ENCODE peak calls at places on chromosomes 13 and 19, in seven cellular contexts. A is OCI-LY7, X is HCT116, R is PC-3, M is neural progenitor cell, W is GM23338, K is SK-N-SH. J is an unnamed sample. For H3K79me2, the result is how much of the 10 kb centered on the place peaks cover.

GRCh38 chr13:39952244-39953233 is 297.1 kb downstream of the COG6 start:
- DNase-seq in A (peak), X (no peak), R (no peak), M (no peak), W (peak), K (no peak), J (peak)

GRCh38 chr13:95385808-95386207 is 84.6 kb upstream of the ABCC4 start:
- DNase-seq in A (no peak), X (no peak), R (no peak), M (no peak), W (no peak), K (no peak), J (no peak)

GRCh38 chr19:28940751-28941500 is 272.0 kb downstream of the UQCRFS1 start:
- DNase-seq in A (no peak), X (no peak), R (no peak), M (no peak), W (no peak), K (no peak), J (no peak)

GRCh38 chr19:17775245-17775927 is 19.6 kb upstream of the B3GNT3 start:
- DNase-seq in A (peak), X (no peak), R (peak), M (peak), W (peak), K (peak), J (peak)

GRCh38 chr13:97369269-97369893 is 64.6 kb upstream of the RAP2A start:
- DNase-seq in A (no peak), X (no peak), R (no peak), M (no peak), W (no peak), K (no peak), J (no peak)

GRCh38 chr13:21984156-21984555 is 313.3 kb downstream of the FGF9 start:
- DNase-seq in A (no peak), X (no peak), R (no peak), M (no peak), W (no peak), K (no peak), J (no peak)

GRCh38 chr19:49364083-49364687 is 508 bp downstream of the DKKL1 start:
- DNase-seq in A (no peak), X (no peak), R (no peak), M (no peak), W (no peak), K (no peak), J (no peak)

GRCh38 chr19:52957591-52957990 is 5.1 kb downstream of the ZNF816 start:
- DNase-seq in A (no peak), X (no peak), R (no peak), M (no peak), W (no peak), K (no peak), J (no peak)

GRCh38 chr19:7565332-7565731 is 29.8 kb downstream of the PNPLA6 start:
- DNase-seq in A (no peak), X (no peak), R (no peak), M (no peak), W (no peak), K (no peak), J (no peak)

GRCh38 chr13:73715910-73716257 is 418.3 kb downstream of the KLF12 start:
- DNase-seq in A (no peak), X (no peak), R (peak), M (no peak), W (no peak), K (no peak), J (no peak)

GRCh38 chr13:43046259-43046658 is 22.9 kb downstream of the DNAJC15 start:
- DNase-seq in A (no peak), X (no peak), R (no peak), M (no peak), W (no peak), K (no peak), J (no peak)

GRCh38 chr19:16594131-16594586 is 21.9 kb upstream of the SLC35E1 start:
- DNase-seq in A (no peak), X (no peak), R (no peak), M (no peak), W (no peak), K (no peak), J (no peak)

GRCh38 chr13:37134411-37135041 is 29.1 kb upstream of the CSNK1A1L start:
- DNase-seq in A (no peak), X (no peak), R (no peak), M (no peak), W (no peak), K (no peak), J (peak)

GRCh38 chr13:73171242-73171641 is 112.4 kb downstream of the KLF5 start:
- DNase-seq in A (no peak), X (no peak), R (peak), M (no peak), W (no peak), K (no peak), J (peak)

GRCh38 chr13:34162545-34162936 is 344.6 kb downstream of the RFC3 start:
- DNase-seq in A (no peak), X (no peak), R (no peak), M (no peak), W (no peak), K (no peak), J (no peak)

GRCh38 chr19:48659768-48660167 is 13.0 kb downstream of the NTN5 start:
- DNase-seq in A (no peak), X (no peak), R (no peak), M (no peak), W (no peak), K (no peak), J (peak)

GRCh38 chr19:46368116-46368515 is 21.2 kb downstream of the PPP5C start:
- DNase-seq in A (no peak), X (no peak), R (no peak), M (no peak), W (no peak), K (no peak), J (no peak)

GRCh38 chr19:44618640-44619357 is 5.4 kb downstream of the IGSF23 start:
- DNase-seq in A (no peak), X (no peak), R (no peak), M (no peak), W (no peak), K (no peak), J (no peak)

GRCh38 chr13:22103628-22104027 is 432.8 kb downstream of the FGF9 start:
- DNase-seq in A (no peak), X (no peak), R (no peak), M (no peak), W (no peak), K (no peak), J (no peak)

GRCh38 chr19:46015080-46015960 is 7.5 kb downstream of the PGLYRP1 start:
- DNase-seq in A (peak), X (no peak), R (no peak), M (peak), W (peak), K (peak), J (peak)

GRCh38 chr19:18435848-18436631 is 1.9 kb downstream of the ISYNA1 start:
- DNase-seq in A (no peak), X (no peak), R (no peak), M (no peak), W (no peak), K (no peak), J (no peak)

GRCh38 chr13:85806553-85807175 is 7.4 kb upstream of the SLITRK6 start:
- DNase-seq in A (peak), X (peak), R (peak), M (peak), W (peak), K (peak), J (peak)

GRCh38 chr19:8482696-8483095 is 19.7 kb downstream of the PRAM1 start:
- DNase-seq in A (no peak), X (no peak), R (no peak), M (no peak), W (no peak), K (no peak), J (no peak)

GRCh38 chr19:18529782-18530181 is 7.9 kb upstream of the ELL start:
- DNase-seq in A (no peak), X (no peak), R (no peak), M (no peak), W (no peak), K (no peak), J (no peak)

GRCh38 chr19:34416021-34416545 is 11.9 kb downstream of the PDCD2L start:
- DNase-seq in A (no peak), X (no peak), R (no peak), M (no peak), W (no peak), K (no peak), J (no peak)

GRCh38 chr13:89554801-89555200 is 1792.7 kb upstream of the MIR17HG start:
- DNase-seq in A (no peak), X (no peak), R (peak), M (no peak), W (no peak), K (no peak), J (peak)

GRCh38 chr19:17506745-17507144 is 4.7 kb upstream of the PGLS start:
- DNase-seq in A (no peak), X (no peak), R (no peak), M (no peak), W (no peak), K (no peak), J (no peak)

GRCh38 chr19:40162104-40162503 is 29.1 kb upstream of the MAP3K10 start:
- DNase-seq in A (no peak), X (no peak), R (no peak), M (no peak), W (no peak), K (no peak), J (no peak)

GRCh38 chr13:45021250-45021649 is 31.9 kb downstream of the GPALPP1 start:
- DNase-seq in A (no peak), X (no peak), R (no peak), M (no peak), W (no peak), K (no peak), J (no peak)

GRCh38 chr13:90055121-90055520 is 1292.4 kb upstream of the MIR17HG start:
- DNase-seq in A (no peak), X (peak), R (peak), M (no peak), W (no peak), K (no peak), J (no peak)

GRCh38 chr13:50403311-50403710 is 388.1 kb downstream of the KCNRG start:
- DNase-seq in A (no peak), X (no peak), R (peak), M (no peak), W (no peak), K (no peak), J (peak)

GRCh38 chr19:37007587-37008220 is 70.5 kb upstream of the ZNF420 start:
- DNase-seq in A (no peak), X (no peak), R (no peak), M (no peak), W (peak), K (peak), J (no peak)

GRCh38 chr19:11254662-11255061 is 7.7 kb downstream of the DOCK6 start:
- DNase-seq in A (no peak), X (no peak), R (peak), M (no peak), W (peak), K (no peak), J (no peak)
- TF ChIP-seq CTCF in A (peak), X (peak), R (peak), M (no peak), W (peak), K (peak), J (no peak)

DNA sequence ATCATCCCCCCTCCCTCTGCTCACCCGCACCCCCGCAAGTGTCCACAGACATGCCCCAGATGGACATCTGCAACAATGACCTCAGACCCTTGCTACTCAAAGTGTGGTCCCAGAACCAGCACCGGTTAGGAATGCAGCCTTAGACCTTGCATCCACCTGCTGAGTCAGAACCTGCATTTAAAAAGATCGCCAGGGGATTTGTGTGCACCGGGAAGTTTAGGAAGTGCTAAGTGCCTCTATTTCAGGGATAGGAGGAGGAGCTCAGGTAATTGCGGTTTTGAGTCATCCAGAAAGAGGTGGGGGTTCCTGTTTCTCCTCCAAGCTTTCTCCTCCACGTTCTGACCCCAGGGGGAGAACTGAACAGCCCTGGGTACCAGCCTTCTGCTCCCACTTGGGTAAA is 46.2 kb downstream of the CACNA1A start:
- DNase-seq in A (no peak), X (no peak), R (peak), M (peak), W (peak), K (no peak), J (no peak)
- TF ChIP-seq EZH2phosphoT487 in A (no peak), X (no peak), R (no peak), M (no peak), W (no peak), K (no peak), J (no peak)

GRCh38 chr13:91101436-91101835 is 246.1 kb upstream of the MIR17HG start:
- DNase-seq in A (no peak), X (no peak), R (no peak), M (peak), W (peak), K (peak), J (no peak)
- H3K79me2 ChIP-seq in A (under half), X (under half), R (under half), M (under half), W (under half), K (under half), J (under half)

DNA sequence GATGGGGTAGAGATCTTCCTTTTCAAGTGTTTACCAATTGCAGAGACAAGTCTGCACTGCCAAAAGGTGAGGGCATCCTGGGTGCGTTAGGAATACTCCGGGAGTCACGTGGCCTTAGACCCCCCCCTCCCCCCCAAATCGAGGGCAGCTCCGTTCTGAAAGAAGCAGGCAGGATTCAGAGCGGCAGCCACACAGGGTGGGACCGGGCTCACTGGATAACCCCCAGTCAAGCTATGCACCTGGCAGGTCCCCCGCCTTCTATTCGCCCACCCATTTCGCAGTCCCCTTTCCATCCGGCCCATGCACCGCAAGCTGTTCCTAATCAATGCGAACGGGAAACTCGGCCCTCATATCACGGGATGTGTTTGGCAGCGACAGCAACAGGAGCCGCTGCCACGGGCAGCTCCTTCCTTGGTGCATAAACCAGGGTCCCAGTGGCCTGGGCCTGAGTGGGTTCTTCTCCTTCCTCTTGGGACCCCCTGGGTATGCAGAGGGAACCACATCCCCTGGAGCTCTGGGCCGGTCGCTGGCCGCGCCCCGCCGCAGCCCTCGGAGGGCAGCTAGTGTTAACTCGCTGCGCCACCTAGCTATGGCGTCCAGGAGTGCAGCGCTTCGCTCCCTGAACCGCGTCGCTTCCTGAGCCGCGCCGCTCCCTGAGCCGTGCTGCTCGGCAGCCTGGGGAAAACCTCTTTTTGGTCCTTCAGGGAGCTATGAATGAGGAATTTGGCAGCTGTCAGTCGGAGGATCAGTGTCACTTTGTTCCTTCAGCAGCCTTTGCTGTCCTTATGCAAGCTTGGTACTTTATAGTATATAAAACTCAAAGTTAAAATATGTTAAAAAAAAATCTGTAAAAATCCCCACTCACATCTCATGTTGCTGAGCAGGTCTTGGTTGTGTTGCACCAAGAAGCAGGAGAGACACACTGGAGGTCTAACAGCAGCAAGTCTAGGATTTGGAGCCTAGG is 41.4 kb downstream of the LYL1 start:
- DNase-seq in A (peak), X (peak), R (peak), M (peak), W (peak), K (peak), J (peak)
- TF ChIP-seq CTCF in A (peak), X (peak), R (peak), M (peak), W (peak), K (peak), J (peak)

GRCh38 chr19:1624458-1624857 is 19.2 kb upstream of the UQCR11 start:
- DNase-seq in A (peak), X (peak), R (peak), M (peak), W (peak), K (peak), J (peak)
- TF ChIP-seq EZH2phosphoT487 in A (no peak), X (no peak), R (no peak), M (no peak), W (no peak), K (no peak), J (no peak)